ENCODE peak calls at places on chromosomes 6 and 20, in eight cellular contexts. I, H, K, L, G, C, Q and O are unnamed samples.

GRCh38 chr6:125310994-125311649 is 9.4 kb upstream of the HDDC2 start:
- DNase-seq in C (peak; percentile 72), I (peak; percentile 37), L (peak; percentile 75), G (peak; percentile 76), H (peak; percentile 73), K (peak; percentile 65), Q (peak; percentile 52), O (peak; percentile 65)

GRCh38 chr6:40779399-40779798 is 192.2 kb upstream of the LRFN2 start:
- DNase-seq in C (peak; percentile 97), L (no peak), Q (no peak), K (no peak), I (no peak), H (no peak), G (peak; percentile 87), O (no peak)

GRCh38 chr6:156068870-156069269 is 613.2 kb upstream of the NOX3 start:
- DNase-seq in I (no peak), L (no peak), K (no peak), H (no peak), Q (no peak), C (no peak), G (no peak), O (no peak)

GRCh38 chr20:58081842-58082241 is 146.6 kb downstream of the ANKRD60 start:
- DNase-seq in C (peak; percentile 71), G (peak; percentile 79), H (no peak), I (no peak), K (no peak), L (no peak), Q (no peak), O (no peak)

GRCh38 chr20:50728981-50729874 is 2.2 kb upstream of the PARD6B start:
- DNase-seq in H (no peak), Q (no peak), K (no peak), L (no peak), I (no peak), G (no peak), C (peak; percentile 53), O (no peak)

GRCh38 chr20:56483970-56484369 is 15.5 kb downstream of the RTF2 start:
- DNase-seq in K (no peak), G (no peak), H (no peak), Q (no peak), L (no peak), I (no peak), C (no peak), O (no peak)

GRCh38 chr6:91911945-91912344 is 1325.1 kb upstream of the MAP3K7 start:
- DNase-seq in H (no peak), K (no peak), I (no peak), L (no peak), C (no peak), G (no peak), Q (no peak), O (no peak)

GRCh38 chr20:31494131-31494530 is 19.0 kb downstream of the REM1 start:
- DNase-seq in K (peak; percentile 62), L (no peak), G (peak; percentile 41), H (peak; percentile 51), I (peak; percentile 56), C (peak; percentile 65), Q (no peak), O (peak; percentile 1)

GRCh38 chr6:29112135-29112534 is 4.3 kb downstream of the OR2J3 start:
- DNase-seq in K (no peak), L (no peak), Q (no peak), H (no peak), C (peak; percentile 1), I (no peak), G (no peak), O (no peak)

GRCh38 chr20:45345104-45345936 is 2.9 kb downstream of the SDC4 start:
- DNase-seq in Q (no peak), K (no peak), G (peak; percentile 40), C (no peak), I (no peak), L (no peak), H (no peak), O (no peak)

GRCh38 chr6:28810655-28811053 is 113.1 kb downstream of the TRIM27 start:
- DNase-seq in L (peak; percentile 70), I (no peak), C (no peak), K (no peak), Q (no peak), G (no peak), H (no peak), O (no peak)

GRCh38 chr20:57432874-57433491 is 41.8 kb downstream of the RBM38 start:
- DNase-seq in C (no peak), L (no peak), K (no peak), I (no peak), Q (no peak), G (no peak), H (peak; percentile 88), O (no peak)

GRCh38 chr6:41726876-41727275 is 8.5 kb downstream of the TFEB start:
- DNase-seq in K (no peak), I (no peak), H (no peak), L (no peak), Q (no peak), G (no peak), C (no peak), O (no peak)

GRCh38 chr20:4512891-4513550 is 208.7 kb upstream of the PRND start:
- DNase-seq in G (peak; percentile 95), C (peak; percentile 98), H (peak; percentile 38), Q (no peak), K (no peak), I (no peak), L (no peak), O (no peak)

GRCh38 chr6:105545947-105546710 is 143.2 kb upstream of the PREP start:
- DNase-seq in C (peak; percentile 93), K (no peak), Q (no peak), H (no peak), L (no peak), G (peak; percentile 90), I (no peak), O (no peak)

GRCh38 chr20:33647603-33648395 is 14.3 kb upstream of the C20orf144 start:
- DNase-seq in C (no peak), H (no peak), I (no peak), L (peak; percentile 6), G (peak; percentile 83), Q (no peak), K (no peak), O (no peak)

GRCh38 chr6:88380083-88380482 is 213.9 kb upstream of the CNR1 start:
- DNase-seq in C (peak; percentile 66), I (no peak), G (peak; percentile 88), Q (no peak), H (peak; percentile 50), L (no peak), K (no peak), O (no peak)

GRCh38 chr6:82085701-82086100 is 161.8 kb downstream of the IBTK start:
- DNase-seq in I (no peak), C (no peak), H (no peak), Q (no peak), G (no peak), K (no peak), L (no peak), O (no peak)

GRCh38 chr6:101090281-101090680 is 209.2 kb upstream of the ASCC3 start:
- DNase-seq in G (peak; percentile 47), I (no peak), Q (no peak), C (peak; percentile 12), K (no peak), H (no peak), L (no peak), O (no peak)

GRCh38 chr6:148497256-148497655 is 154.6 kb downstream of the SASH1 start:
- DNase-seq in Q (no peak), H (no peak), G (peak; percentile 71), L (no peak), C (peak; percentile 34), K (no peak), I (no peak), O (no peak)

GRCh38 chr6:12245763-12246720 is 44.1 kb upstream of the EDN1 start:
- DNase-seq in C (peak; percentile 46), K (no peak), Q (no peak), I (no peak), L (no peak), G (peak; percentile 38), H (no peak), O (no peak)

GRCh38 chr6:97703661-97704060 is 420.6 kb upstream of the MMS22L start:
- DNase-seq in Q (no peak), H (no peak), I (no peak), K (no peak), G (no peak), L (no peak), C (no peak), O (no peak)